ENCODE peak calls at places on chromosomes 3 and 15, in six cellular contexts. Z, O, P, C, G and Q are unnamed samples.

GRCh38 chr3:44554626-44555592 is at the start of gene ZKSCAN7:
- DNase-seq in P (peak; percentile 79), C (peak; percentile 62), O (peak; percentile 87), G (peak; percentile 71), Z (no peak), Q (peak; percentile 49)

GRCh38 chr15:67019886-67020520 is 45.4 kb upstream of the SMAD3 start:
- DNase-seq in C (no peak), O (no peak), G (no peak), P (no peak), Z (no peak), Q (no peak)

GRCh38 chr15:51283026-51283425 is 55.4 kb downstream of the CYP19A1 start:
- DNase-seq in C (no peak), O (no peak), Z (peak; percentile 69), P (no peak), G (no peak), Q (no peak)

GRCh38 chr3:78974181-78974770 is 793.5 kb downstream of the ROBO1 start:
- DNase-seq in G (no peak), C (no peak), P (no peak), Z (no peak), O (no peak), Q (peak; percentile 64)

GRCh38 chr3:12963869-12964712 is 109.1 kb downstream of the IQSEC1 start:
- DNase-seq in P (no peak), O (no peak), Z (no peak), G (peak; percentile 64), C (no peak), Q (peak; percentile 78)

GRCh38 chr3:98589331-98589870 is 4.0 kb downstream of the CPOX start:
- DNase-seq in O (no peak), Z (no peak), C (no peak), G (no peak), P (no peak), Q (no peak)

GRCh38 chr15:38991126-38991525 is 426.5 kb upstream of the RASGRP1 start:
- DNase-seq in O (no peak), P (no peak), Z (no peak), G (no peak), C (no peak), Q (peak; percentile 74)

GRCh38 chr3:67389176-67389575 is 265.2 kb downstream of the SUCLG2 start:
- DNase-seq in G (no peak), P (no peak), O (no peak), C (no peak), Z (peak; percentile 57), Q (no peak)

GRCh38 chr15:56598991-56599390 is 134.1 kb upstream of the MNS1 start:
- DNase-seq in C (no peak), G (no peak), O (no peak), P (no peak), Z (no peak), Q (peak; percentile 76)

GRCh38 chr3:149314807-149315578 is 18.4 kb downstream of the TM4SF18 start:
- DNase-seq in P (no peak), Z (no peak), C (no peak), G (no peak), O (no peak), Q (peak; percentile 78)

GRCh38 chr15:39246523-39246922 is 334.4 kb upstream of the THBS1 start:
- DNase-seq in P (no peak), Z (no peak), O (no peak), G (no peak), C (no peak), Q (no peak)

GRCh38 chr15:70717237-70717793 is 46.0 kb downstream of the UACA start:
- DNase-seq in C (no peak), Z (no peak), G (no peak), O (no peak), P (no peak), Q (no peak)

GRCh38 chr3:63864008-63864871 is 573 bp downstream of the ATXN7 start:
- DNase-seq in O (no peak), C (peak; percentile 32), P (peak; percentile 69), G (peak; percentile 71), Z (peak; percentile 45), Q (no peak)

GRCh38 chr3:99172736-99173657 is 271.5 kb upstream of the DCBLD2 start:
- DNase-seq in Z (peak; percentile 63), G (no peak), O (peak; percentile 61), C (peak; percentile 63), P (no peak), Q (peak; percentile 81)

GRCh38 chr3:184552296-184552695 is 9.3 kb upstream of the EPHB3 start:
- DNase-seq in G (no peak), Z (no peak), O (no peak), C (no peak), P (no peak), Q (no peak)

GRCh38 chr15:81763304-81763703 is 282.5 kb downstream of the MEX3B start:
- DNase-seq in C (no peak), G (no peak), P (no peak), O (no peak), Z (no peak), Q (no peak)

GRCh38 chr15:85423256-85423655 is 42.9 kb downstream of the AKAP13 start:
- DNase-seq in P (no peak), Z (no peak), G (no peak), C (no peak), O (no peak), Q (no peak)

GRCh38 chr15:85424154-85424553 is 43.8 kb downstream of the AKAP13 start:
- DNase-seq in C (no peak), Z (no peak), P (no peak), O (no peak), G (no peak), Q (no peak)

GRCh38 chr15:85429522-85429921 is 49.1 kb downstream of the AKAP13 start:
- DNase-seq in P (no peak), G (no peak), Z (no peak), O (no peak), C (no peak), Q (no peak)

GRCh38 chr15:85430406-85431204 is 50.2 kb downstream of the AKAP13 start:
- DNase-seq in O (no peak), C (no peak), P (no peak), Z (no peak), G (no peak), Q (no peak)

GRCh38 chr15:85427286-85428028 is 47.1 kb downstream of the AKAP13 start:
- DNase-seq in G (no peak), Z (no peak), O (no peak), C (no peak), P (no peak), Q (no peak)
- TF ChIP-seq CTCF in G (no peak), Z (no peak), O (no peak), C (no peak), P (no peak), Q (no peak)

DNA sequence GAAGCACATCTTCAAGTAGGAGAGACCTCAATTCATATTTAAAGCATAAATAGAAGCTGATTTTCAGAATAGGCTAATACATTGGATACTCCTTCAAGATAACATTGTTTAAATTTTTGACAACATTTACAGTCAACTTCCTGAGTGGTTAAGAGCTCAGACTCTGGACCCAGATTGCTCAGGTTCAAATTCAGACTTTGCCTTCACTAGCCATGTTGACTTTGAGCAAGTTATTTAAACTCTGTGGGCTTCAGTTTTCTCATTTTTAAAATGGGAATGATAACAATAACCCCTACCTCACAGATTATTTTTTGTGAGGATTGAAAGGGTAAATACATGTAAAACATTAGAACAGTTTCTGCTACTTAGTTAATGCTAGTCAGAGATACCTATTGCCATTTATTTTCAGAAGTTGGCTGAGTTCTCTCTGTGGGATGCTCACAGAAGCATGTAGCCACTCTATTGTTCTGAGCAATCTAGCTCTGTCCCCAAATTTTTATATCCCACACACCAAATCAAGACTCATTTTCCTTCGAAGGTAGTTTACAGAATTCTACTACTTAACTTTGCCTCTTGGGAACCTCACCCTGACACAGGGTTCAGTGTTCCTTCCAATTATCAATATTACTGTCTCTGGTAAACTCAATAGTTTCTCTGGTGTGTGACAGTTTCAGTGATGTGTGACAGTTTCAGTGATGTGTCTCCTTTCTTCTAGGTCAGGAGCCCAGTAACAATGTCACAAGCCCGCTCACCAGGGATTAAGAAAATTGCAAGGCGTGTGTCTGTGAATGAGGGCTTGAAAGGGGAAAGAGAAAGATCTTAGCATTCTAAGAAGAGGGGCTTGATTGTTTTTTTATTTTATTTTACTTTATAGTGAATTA is 79.4 kb upstream of the OSTN start:
- DNase-seq in G (no peak), Z (no peak), P (no peak), C (no peak), O (no peak), Q (no peak)
- H3K4me3 ChIP-seq in G (no peak overlapping the region), Z (no peak overlapping the region), P (no peak overlapping the region), C (no peak overlapping the region), O (no peak overlapping the region), Q (no peak overlapping the region)

DNA sequence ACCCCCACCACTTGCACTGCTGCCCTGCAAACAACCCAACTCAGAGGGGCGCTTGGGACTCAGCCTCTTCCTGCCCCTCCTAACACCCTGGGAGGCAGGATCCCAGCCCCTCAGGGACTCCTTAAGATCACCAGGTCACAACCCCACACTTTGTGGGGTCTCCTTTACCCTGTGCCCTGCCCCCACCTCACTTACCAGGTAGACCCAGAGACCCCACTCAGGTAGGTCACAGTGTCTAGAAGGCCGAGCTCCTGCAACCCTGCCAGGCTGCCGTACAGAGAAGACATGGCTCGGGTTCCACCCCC is 9.1 kb downstream of the PLA2G4F start:
- DNase-seq in C (no peak), O (no peak), G (no peak), P (no peak), Z (no peak), Q (no peak)
- TF ChIP-seq CTCF in C (no peak), O (no peak), G (no peak), P (no peak), Z (no peak), Q (no peak)

DNA sequence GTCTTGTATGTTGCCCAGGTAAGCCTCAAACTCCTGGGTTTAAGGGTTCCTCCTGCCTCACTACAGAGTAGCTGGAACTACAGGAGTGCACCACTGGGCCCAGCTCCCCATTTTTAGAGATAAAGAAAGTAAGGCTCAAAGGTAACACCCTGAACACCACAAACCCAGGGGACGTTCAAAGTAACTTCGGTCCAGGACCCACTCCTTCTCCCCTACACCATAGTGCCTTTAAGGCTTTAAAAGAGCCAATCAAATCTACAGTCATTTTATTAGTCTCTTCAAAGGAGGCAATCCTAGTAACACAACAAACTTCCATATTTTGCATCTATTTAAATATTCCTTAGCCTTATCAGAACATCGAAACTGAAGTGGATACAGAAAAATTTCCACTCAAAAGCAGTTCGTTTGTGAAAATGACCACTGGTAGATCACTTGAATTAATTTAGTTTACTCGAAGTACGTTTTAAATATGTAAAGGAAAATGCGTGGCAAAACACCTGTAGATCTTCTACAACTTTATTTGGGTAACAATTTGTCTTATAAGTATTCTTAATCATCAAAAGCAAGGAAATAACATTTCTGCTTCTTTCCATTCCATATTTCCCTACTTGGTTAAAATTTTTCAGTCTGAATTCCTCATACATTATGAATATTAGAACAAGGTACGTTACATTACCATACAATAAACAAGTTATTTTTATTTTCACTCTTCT is 1.8 kb downstream of the STAG1 start:
- DNase-seq in Z (peak; percentile 27), P (no peak), G (no peak), O (no peak), C (no peak), Q (peak; percentile 20)
- H3K4me3 ChIP-seq in Z (peak overlapping the region; percentile 88), P (peak overlapping the region; percentile 67), G (peak overlapping the region; percentile 75), O (no peak overlapping the region), C (peak overlapping the region; percentile 88), Q (peak overlapping the region; percentile 78)